ENCODE peak calls at places on chromosome 9, in ten cellular contexts. U, X, B, H, N, I, T, W, L and O are unnamed samples.
A peak's percentile ranks its signal among the peaks of the same experiment; 100 is the strongest.

GRCh38 chr9:88593537-88594185 is 58.7 kb downstream of the NXNL2 start:
- DNase-seq in X (no peak), T (peak; percentile 61), B (peak; percentile 35), I (no peak), L (peak; percentile 53), W (no peak), H (no peak), N (peak; percentile 79), U (no peak), O (peak; percentile 53)

GRCh38 chr9:131976157-131976740 is 103.4 kb downstream of the MED27 start:
- DNase-seq in X (no peak), B (no peak), I (no peak), H (no peak), T (no peak), W (no peak), N (no peak), U (no peak), L (no peak), O (no peak)

GRCh38 chr9:107345327-107345726 is 62.2 kb downstream of the RAD23B start:
- DNase-seq in W (no peak), X (no peak), I (no peak), N (no peak), L (no peak), H (no peak), B (no peak), T (no peak), U (no peak), O (no peak)

GRCh38 chr9:121121582-121122087 is 46.9 kb downstream of the CNTRL start:
- DNase-seq in L (peak; percentile 94), W (peak; percentile 85), H (peak; percentile 96), X (peak; percentile 99), I (no peak), B (peak; percentile 95), U (peak; percentile 98), T (peak; percentile 97), N (peak; percentile 97), O (peak; percentile 88)

GRCh38 chr9:123102380-123103113 is 69.1 kb downstream of the GPR21 start:
- DNase-seq in W (no peak), L (no peak), T (no peak), H (no peak), I (no peak), X (peak; percentile 66), U (no peak), N (no peak), B (no peak), O (no peak)

GRCh38 chr9:127183814-127184582 is 61.6 kb upstream of the ANGPTL2 start:
- DNase-seq in U (peak; percentile 56), H (peak; percentile 25), N (no peak), X (no peak), I (no peak), T (no peak), L (no peak), B (no peak), W (no peak), O (no peak)

GRCh38 chr9:97811534-97812246 is 41.3 kb upstream of the FOXE1 start:
- DNase-seq in X (peak; percentile 62), W (no peak), T (peak; percentile 51), U (no peak), H (no peak), N (no peak), L (no peak), B (no peak), I (no peak), O (no peak)

GRCh38 chr9:35903049-35903448 is 3.0 kb upstream of the HRCT1 start:
- DNase-seq in I (peak; percentile 60), N (peak; percentile 74), X (peak; percentile 33), W (no peak), B (no peak), U (no peak), L (peak; percentile 38), T (peak; percentile 58), H (no peak), O (peak; percentile 56)

GRCh38 chr9:12784461-12785250 is 9.8 kb downstream of the LURAP1L start:
- DNase-seq in U (no peak), L (no peak), H (no peak), I (no peak), T (peak; percentile 97), W (no peak), N (peak; percentile 84), B (no peak), X (peak; percentile 47), O (no peak)

GRCh38 chr9:113636165-113636564 is 172.6 kb downstream of the RGS3 start:
- DNase-seq in L (no peak), T (no peak), W (no peak), H (no peak), I (no peak), U (no peak), N (no peak), B (no peak), X (no peak), O (no peak)

GRCh38 chr9:88745281-88746001 is 210.5 kb downstream of the NXNL2 start:
- DNase-seq in T (peak; percentile 95), L (no peak), X (no peak), B (no peak), W (no peak), U (no peak), N (peak; percentile 66), H (no peak), I (no peak), O (no peak)

GRCh38 chr9:71944754-71945409 is 33.4 kb downstream of the C9orf85 start:
- DNase-seq in B (no peak), X (no peak), L (no peak), U (no peak), W (no peak), T (no peak), N (no peak), H (no peak), I (no peak), O (no peak)

GRCh38 chr9:90029996-90030395 is 425.2 kb downstream of the GADD45G start:
- DNase-seq in L (no peak), N (no peak), X (no peak), B (no peak), H (no peak), T (no peak), U (no peak), W (no peak), I (no peak), O (no peak)

GRCh38 chr9:97368964-97369363 is 42.9 kb upstream of the TDRD7 start:
- DNase-seq in N (no peak), B (no peak), I (no peak), T (no peak), X (no peak), W (no peak), H (no peak), U (no peak), L (no peak), O (no peak)

GRCh38 chr9:8961186-8961666 is 1161.6 kb upstream of the DMAC1 start:
- DNase-seq in X (no peak), B (no peak), H (no peak), U (peak; percentile 48), L (no peak), W (no peak), N (peak; percentile 27), T (no peak), I (no peak), O (no peak)

GRCh38 chr9:880725-881124 is 39.2 kb downstream of the DMRT1 start:
- DNase-seq in N (no peak), B (no peak), L (no peak), H (no peak), T (no peak), U (no peak), X (no peak), I (no peak), W (no peak), O (no peak)

GRCh38 chr9:121893787-121894186 is 199.3 kb downstream of the TTLL11 start:
- DNase-seq in I (no peak), U (no peak), B (no peak), T (no peak), N (no peak), L (no peak), H (no peak), W (no peak), X (no peak), O (peak; percentile 19)

GRCh38 chr9:133576591-133577462 is 32.4 kb downstream of the FAM163B start:
- DNase-seq in X (no peak), U (no peak), B (no peak), H (peak; percentile 29), L (no peak), T (no peak), I (no peak), W (no peak), N (no peak), O (no peak)

GRCh38 chr9:34382054-34382453 is 5.4 kb upstream of the MYORG start:
- DNase-seq in H (no peak), N (no peak), I (no peak), X (no peak), T (no peak), U (no peak), L (no peak), W (no peak), B (no peak), O (no peak)

GRCh38 chr9:92633879-92634278 is 36.1 kb downstream of the IPPK start:
- DNase-seq in H (no peak), N (no peak), W (no peak), L (no peak), U (no peak), X (no peak), B (no peak), T (no peak), I (no peak), O (no peak)

GRCh38 chr9:4740623-4741364 is at the start of gene AK3:
- DNase-seq in H (peak; percentile 94), B (peak; percentile 57), W (peak; percentile 76), X (peak; percentile 54), N (peak; percentile 96), L (peak; percentile 86), I (peak; percentile 90), T (peak; percentile 86), U (peak; percentile 95), O (peak; percentile 95)